ENCODE peak calls at places on chromosomes 16 and 17, in nine cellular contexts. One of them, this sample, is unnamed.

GRCh38 chr17:45686250-45686649 is 97.9 kb upstream of the CRHR1 start:
- DNase-seq in tibial nerve: no peak
- DNase-seq in trophoblast cell: no peak
- DNase-seq in esophagus squamous epithelium: no peak
- DNase-seq in upper lobe of right lung: no peak
- DNase-seq in psoas muscle: no peak
- DNase-seq in BJ: no peak
- DNase-seq in pancreas: no peak
- DNase-seq in CD4-positive, CD25-positive, alpha-beta regulatory T cell: no peak
- DNase-seq in this sample: no peak

GRCh38 chr16:49620158-49620867 is 235.6 kb downstream of the ZNF423 start:
- DNase-seq in psoas muscle: peak; percentile 93
- DNase-seq in esophagus squamous epithelium: no peak
- DNase-seq in trophoblast cell: peak; percentile 4
- DNase-seq in pancreas: peak; percentile 88
- DNase-seq in CD4-positive, CD25-positive, alpha-beta regulatory T cell: no peak
- DNase-seq in upper lobe of right lung: no peak
- DNase-seq in BJ: no peak
- DNase-seq in tibial nerve: peak; percentile 55
- DNase-seq in this sample: peak; percentile 29

GRCh38 chr16:88976359-88977027 is 514 bp downstream of the CBFA2T3 start:
- DNase-seq in upper lobe of right lung: no peak
- DNase-seq in tibial nerve: no peak
- DNase-seq in BJ: no peak
- DNase-seq in psoas muscle: no peak
- DNase-seq in trophoblast cell: no peak
- DNase-seq in esophagus squamous epithelium: no peak
- DNase-seq in CD4-positive, CD25-positive, alpha-beta regulatory T cell: no peak
- DNase-seq in pancreas: peak; percentile 62
- DNase-seq in this sample: no peak

GRCh38 chr17:75507712-75508111 is 7.6 kb downstream of the CASKIN2 start:
- DNase-seq in esophagus squamous epithelium: no peak
- DNase-seq in BJ: no peak
- DNase-seq in psoas muscle: no peak
- DNase-seq in upper lobe of right lung: no peak
- DNase-seq in tibial nerve: no peak
- DNase-seq in pancreas: no peak
- DNase-seq in CD4-positive, CD25-positive, alpha-beta regulatory T cell: no peak
- DNase-seq in trophoblast cell: no peak
- DNase-seq in this sample: no peak

GRCh38 chr16:49837673-49838360 is 18.1 kb downstream of the ZNF423 start:
- DNase-seq in pancreas: peak; percentile 17
- DNase-seq in esophagus squamous epithelium: no peak
- DNase-seq in CD4-positive, CD25-positive, alpha-beta regulatory T cell: no peak
- DNase-seq in trophoblast cell: no peak
- DNase-seq in tibial nerve: no peak
- DNase-seq in psoas muscle: no peak
- DNase-seq in upper lobe of right lung: no peak
- DNase-seq in BJ: no peak
- DNase-seq in this sample: no peak

GRCh38 chr16:23482778-23483177 is 27.5 kb downstream of the GGA2 start:
- DNase-seq in BJ: no peak
- DNase-seq in esophagus squamous epithelium: no peak
- DNase-seq in trophoblast cell: no peak
- DNase-seq in CD4-positive, CD25-positive, alpha-beta regulatory T cell: no peak
- DNase-seq in pancreas: no peak
- DNase-seq in upper lobe of right lung: no peak
- DNase-seq in psoas muscle: no peak
- DNase-seq in tibial nerve: no peak
- DNase-seq in this sample: no peak

GRCh38 chr17:79219208-79219935 is 144.7 kb downstream of the ENGASE start:
- DNase-seq in esophagus squamous epithelium: no peak
- DNase-seq in trophoblast cell: no peak
- DNase-seq in pancreas: no peak
- DNase-seq in BJ: no peak
- DNase-seq in upper lobe of right lung: no peak
- DNase-seq in CD4-positive, CD25-positive, alpha-beta regulatory T cell: no peak
- DNase-seq in tibial nerve: no peak
- DNase-seq in psoas muscle: no peak
- DNase-seq in this sample: no peak

GRCh38 chr16:2841606-2842339 is 11.7 kb downstream of the ZG16B start:
- DNase-seq in trophoblast cell: no peak
- DNase-seq in CD4-positive, CD25-positive, alpha-beta regulatory T cell: no peak
- DNase-seq in tibial nerve: no peak
- DNase-seq in psoas muscle: peak; percentile 44
- DNase-seq in pancreas: no peak
- DNase-seq in upper lobe of right lung: peak; percentile 57
- DNase-seq in esophagus squamous epithelium: no peak
- DNase-seq in BJ: no peak
- DNase-seq in this sample: no peak

DNA sequence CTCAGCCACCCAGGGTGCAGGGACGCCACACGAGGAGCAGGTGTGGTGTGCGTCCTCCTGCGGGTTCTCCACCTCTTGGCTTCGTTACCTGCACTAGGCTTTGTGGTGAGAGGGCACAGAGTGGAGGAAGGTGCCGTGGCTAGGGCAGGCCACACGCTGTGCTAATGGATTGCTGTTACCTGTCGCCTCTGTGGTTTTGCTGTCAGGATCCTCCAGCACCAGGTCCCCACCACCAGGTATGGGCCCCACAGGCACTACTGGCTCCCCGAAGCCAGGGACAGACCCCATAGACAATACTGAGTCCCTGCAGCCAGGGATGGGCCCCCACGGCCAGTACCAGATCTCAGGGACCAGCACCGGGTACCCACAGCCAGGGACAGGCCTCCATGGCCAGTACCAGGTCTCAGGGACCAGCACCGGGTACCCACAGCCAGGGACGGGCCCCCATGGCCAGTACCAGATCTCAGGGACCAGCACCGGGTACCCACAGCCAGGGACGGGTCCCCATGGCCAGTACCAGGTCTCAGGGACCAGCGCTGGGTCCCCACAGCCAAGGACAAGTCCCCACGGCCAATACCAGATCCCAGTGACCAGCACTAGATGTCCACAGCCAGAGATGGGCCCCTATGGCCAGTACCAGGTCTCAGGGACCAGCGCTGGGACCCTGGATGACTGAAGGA is 315.6 kb downstream of the SEC14L1 start:
- DNase-seq in upper lobe of right lung: no peak
- DNase-seq in CD4-positive, CD25-positive, alpha-beta regulatory T cell: peak; percentile 56
- DNase-seq in pancreas: no peak
- DNase-seq in BJ: no peak
- DNase-seq in tibial nerve: no peak
- DNase-seq in psoas muscle: no peak
- DNase-seq in trophoblast cell: no peak
- DNase-seq in esophagus squamous epithelium: no peak
- DNase-seq in this sample: no peak
- H3K4me3 ChIP-seq in upper lobe of right lung: peak overlapping the region; percentile 8
- H3K4me3 ChIP-seq in CD4-positive, CD25-positive, alpha-beta regulatory T cell: peak overlapping the region; percentile 81
- H3K4me3 ChIP-seq in pancreas: no peak overlapping the region
- H3K4me3 ChIP-seq in BJ: no peak overlapping the region
- H3K4me3 ChIP-seq in tibial nerve: no peak overlapping the region
- H3K4me3 ChIP-seq in psoas muscle: no peak overlapping the region
- H3K4me3 ChIP-seq in trophoblast cell: no peak overlapping the region
- H3K4me3 ChIP-seq in esophagus squamous epithelium: no peak overlapping the region
- H3K4me3 ChIP-seq in this sample: no peak overlapping the region

DNA sequence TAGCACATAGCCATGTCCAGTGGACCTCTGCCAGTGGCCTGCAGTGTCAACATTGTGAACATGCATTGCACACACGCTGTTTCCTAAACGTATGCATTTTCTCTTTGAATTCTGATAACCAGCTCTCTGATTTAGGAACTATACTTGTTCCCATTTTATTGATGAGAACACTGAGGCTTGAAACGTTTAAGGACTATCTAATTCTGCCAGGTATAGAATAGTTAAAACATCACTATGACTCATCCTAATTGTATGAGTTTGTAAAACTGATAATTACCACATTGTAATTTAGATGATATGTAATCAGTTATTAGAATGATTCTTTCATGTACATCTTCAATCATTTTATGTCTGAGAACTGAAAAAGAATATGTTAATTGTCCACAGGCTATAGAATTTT is 3.1 kb downstream of the BEAN1 start:
- DNase-seq in CD4-positive, CD25-positive, alpha-beta regulatory T cell: no peak
- DNase-seq in tibial nerve: no peak
- DNase-seq in upper lobe of right lung: no peak
- DNase-seq in pancreas: no peak
- DNase-seq in psoas muscle: no peak
- DNase-seq in esophagus squamous epithelium: no peak
- DNase-seq in trophoblast cell: no peak
- DNase-seq in BJ: no peak
- DNase-seq in this sample: no peak
- H3K27me3 ChIP-seq in CD4-positive, CD25-positive, alpha-beta regulatory T cell: peaks cover 33% of the 10 kb centered on the region
- H3K27me3 ChIP-seq in tibial nerve: peaks cover 55% of the 10 kb centered on the region
- H3K27me3 ChIP-seq in upper lobe of right lung: peaks cover 21% of the 10 kb centered on the region
- H3K27me3 ChIP-seq in pancreas: no peaks in the 10 kb centered on the region
- H3K27me3 ChIP-seq in psoas muscle: peaks cover 66% of the 10 kb centered on the region
- H3K27me3 ChIP-seq in esophagus squamous epithelium: peaks cover 71% of the 10 kb centered on the region
- H3K27me3 ChIP-seq in trophoblast cell: peaks cover 44% of the 10 kb centered on the region
- H3K27me3 ChIP-seq in BJ: peaks cover 46% of the 10 kb centered on the region
- H3K27me3 ChIP-seq in this sample: peaks cover 44% of the 10 kb centered on the region

GRCh38 chr17:38508570-38508950 is 80.3 kb downstream of the ARHGAP23 start:
- DNase-seq in upper lobe of right lung: no peak
- DNase-seq in tibial nerve: no peak
- DNase-seq in trophoblast cell: no peak
- DNase-seq in psoas muscle: peak; percentile 9
- DNase-seq in BJ: no peak
- DNase-seq in pancreas: no peak
- DNase-seq in CD4-positive, CD25-positive, alpha-beta regulatory T cell: no peak
- DNase-seq in esophagus squamous epithelium: no peak
- DNase-seq in this sample: no peak

GRCh38 chr17:38510424-38511125 is 82.3 kb downstream of the ARHGAP23 start:
- DNase-seq in esophagus squamous epithelium: no peak
- DNase-seq in upper lobe of right lung: no peak
- DNase-seq in CD4-positive, CD25-positive, alpha-beta regulatory T cell: no peak
- DNase-seq in trophoblast cell: peak; percentile 39
- DNase-seq in tibial nerve: no peak
- DNase-seq in psoas muscle: peak; percentile 53
- DNase-seq in pancreas: no peak
- DNase-seq in BJ: no peak
- DNase-seq in this sample: no peak

GRCh38 chr17:38507921-38508569 is 79.8 kb downstream of the ARHGAP23 start:
- DNase-seq in CD4-positive, CD25-positive, alpha-beta regulatory T cell: no peak
- DNase-seq in tibial nerve: no peak
- DNase-seq in pancreas: no peak
- DNase-seq in trophoblast cell: no peak
- DNase-seq in BJ: no peak
- DNase-seq in upper lobe of right lung: no peak
- DNase-seq in psoas muscle: no peak
- DNase-seq in esophagus squamous epithelium: no peak
- DNase-seq in this sample: no peak

GRCh38 chr17:38509772-38510423 is 81.6 kb downstream of the ARHGAP23 start:
- DNase-seq in trophoblast cell: no peak
- DNase-seq in CD4-positive, CD25-positive, alpha-beta regulatory T cell: no peak
- DNase-seq in pancreas: no peak
- DNase-seq in psoas muscle: peak; percentile 52
- DNase-seq in esophagus squamous epithelium: no peak
- DNase-seq in tibial nerve: no peak
- DNase-seq in BJ: no peak
- DNase-seq in upper lobe of right lung: no peak
- DNase-seq in this sample: no peak

DNA sequence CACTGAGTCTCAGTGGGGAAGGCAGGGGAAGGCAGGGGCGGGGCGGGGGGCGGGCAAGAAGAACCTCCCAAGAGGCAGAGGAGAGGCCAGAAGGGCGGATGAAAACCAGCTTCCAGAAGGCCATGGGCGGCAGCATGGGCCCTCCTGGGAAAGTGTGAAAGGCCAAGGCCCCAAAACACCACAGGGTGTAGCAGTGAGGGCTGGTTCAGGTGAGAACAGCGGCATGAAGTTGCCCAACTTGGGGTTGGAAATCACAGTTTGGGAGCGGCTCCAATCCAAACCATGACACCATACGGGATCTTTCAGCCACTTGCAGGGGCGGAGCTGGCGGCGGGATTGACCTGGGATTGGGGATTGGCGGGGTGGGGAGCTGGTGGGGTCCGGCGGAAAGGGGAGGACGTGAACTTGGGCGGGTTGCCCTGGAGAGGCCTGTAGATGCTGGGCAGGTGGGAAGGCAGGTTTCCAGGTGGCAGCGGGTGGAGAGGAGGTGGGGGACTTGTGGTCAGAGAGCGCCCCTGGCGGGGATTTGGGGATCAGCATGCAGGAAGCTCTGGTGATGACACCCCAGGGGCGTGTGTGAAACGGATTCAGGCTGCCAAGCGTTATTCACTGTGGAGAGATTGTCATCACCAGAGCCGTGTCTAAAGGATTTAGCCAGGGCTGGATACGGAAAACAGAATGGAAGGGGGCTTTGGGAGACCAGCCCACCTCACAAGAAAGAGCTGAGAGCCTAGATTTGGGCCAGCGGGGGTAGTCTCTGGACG is 80.9 kb downstream of the ARHGAP23 start:
- DNase-seq in CD4-positive, CD25-positive, alpha-beta regulatory T cell: peak; percentile 63
- DNase-seq in pancreas: peak; percentile 87
- DNase-seq in tibial nerve: peak; percentile 77
- DNase-seq in psoas muscle: peak; percentile 88
- DNase-seq in BJ: peak; percentile 56
- DNase-seq in trophoblast cell: peak; percentile 76
- DNase-seq in upper lobe of right lung: peak; percentile 82
- DNase-seq in esophagus squamous epithelium: no peak
- DNase-seq in this sample: peak; percentile 74
- H3K4me3 ChIP-seq in CD4-positive, CD25-positive, alpha-beta regulatory T cell: no peak overlapping the region
- H3K4me3 ChIP-seq in pancreas: no peak overlapping the region
- H3K4me3 ChIP-seq in tibial nerve: peak overlapping the region; percentile 23
- H3K4me3 ChIP-seq in psoas muscle: no peak overlapping the region
- H3K4me3 ChIP-seq in BJ: no peak overlapping the region
- H3K4me3 ChIP-seq in trophoblast cell: peak overlapping the region; percentile 54
- H3K4me3 ChIP-seq in upper lobe of right lung: no peak overlapping the region
- H3K4me3 ChIP-seq in esophagus squamous epithelium: no peak overlapping the region
- H3K4me3 ChIP-seq in this sample: no peak overlapping the region

GRCh38 chr17:63534078-63534570 is 11.0 kb downstream of the KCNH6 start:
- DNase-seq in BJ: no peak
- DNase-seq in psoas muscle: no peak
- DNase-seq in tibial nerve: no peak
- DNase-seq in upper lobe of right lung: no peak
- DNase-seq in trophoblast cell: no peak
- DNase-seq in esophagus squamous epithelium: no peak
- DNase-seq in CD4-positive, CD25-positive, alpha-beta regulatory T cell: no peak
- DNase-seq in pancreas: no peak
- DNase-seq in this sample: no peak

GRCh38 chr17:63533433-63534077 is 10.4 kb downstream of the KCNH6 start:
- DNase-seq in trophoblast cell: no peak
- DNase-seq in psoas muscle: no peak
- DNase-seq in upper lobe of right lung: no peak
- DNase-seq in tibial nerve: no peak
- DNase-seq in esophagus squamous epithelium: no peak
- DNase-seq in BJ: no peak
- DNase-seq in pancreas: no peak
- DNase-seq in CD4-positive, CD25-positive, alpha-beta regulatory T cell: no peak
- DNase-seq in this sample: no peak

GRCh38 chr17:63530557-63531021 is 7.4 kb downstream of the KCNH6 start:
- DNase-seq in BJ: no peak
- DNase-seq in upper lobe of right lung: no peak
- DNase-seq in trophoblast cell: no peak
- DNase-seq in pancreas: peak; percentile 42
- DNase-seq in CD4-positive, CD25-positive, alpha-beta regulatory T cell: no peak
- DNase-seq in esophagus squamous epithelium: no peak
- DNase-seq in tibial nerve: no peak
- DNase-seq in psoas muscle: peak; percentile 23
- DNase-seq in this sample: no peak

GRCh38 chr17:63529711-63530556 is 6.8 kb downstream of the KCNH6 start:
- DNase-seq in tibial nerve: no peak
- DNase-seq in pancreas: peak; percentile 50
- DNase-seq in BJ: no peak
- DNase-seq in psoas muscle: peak; percentile 42
- DNase-seq in upper lobe of right lung: no peak
- DNase-seq in trophoblast cell: no peak
- DNase-seq in CD4-positive, CD25-positive, alpha-beta regulatory T cell: no peak
- DNase-seq in esophagus squamous epithelium: no peak
- DNase-seq in this sample: no peak

DNA sequence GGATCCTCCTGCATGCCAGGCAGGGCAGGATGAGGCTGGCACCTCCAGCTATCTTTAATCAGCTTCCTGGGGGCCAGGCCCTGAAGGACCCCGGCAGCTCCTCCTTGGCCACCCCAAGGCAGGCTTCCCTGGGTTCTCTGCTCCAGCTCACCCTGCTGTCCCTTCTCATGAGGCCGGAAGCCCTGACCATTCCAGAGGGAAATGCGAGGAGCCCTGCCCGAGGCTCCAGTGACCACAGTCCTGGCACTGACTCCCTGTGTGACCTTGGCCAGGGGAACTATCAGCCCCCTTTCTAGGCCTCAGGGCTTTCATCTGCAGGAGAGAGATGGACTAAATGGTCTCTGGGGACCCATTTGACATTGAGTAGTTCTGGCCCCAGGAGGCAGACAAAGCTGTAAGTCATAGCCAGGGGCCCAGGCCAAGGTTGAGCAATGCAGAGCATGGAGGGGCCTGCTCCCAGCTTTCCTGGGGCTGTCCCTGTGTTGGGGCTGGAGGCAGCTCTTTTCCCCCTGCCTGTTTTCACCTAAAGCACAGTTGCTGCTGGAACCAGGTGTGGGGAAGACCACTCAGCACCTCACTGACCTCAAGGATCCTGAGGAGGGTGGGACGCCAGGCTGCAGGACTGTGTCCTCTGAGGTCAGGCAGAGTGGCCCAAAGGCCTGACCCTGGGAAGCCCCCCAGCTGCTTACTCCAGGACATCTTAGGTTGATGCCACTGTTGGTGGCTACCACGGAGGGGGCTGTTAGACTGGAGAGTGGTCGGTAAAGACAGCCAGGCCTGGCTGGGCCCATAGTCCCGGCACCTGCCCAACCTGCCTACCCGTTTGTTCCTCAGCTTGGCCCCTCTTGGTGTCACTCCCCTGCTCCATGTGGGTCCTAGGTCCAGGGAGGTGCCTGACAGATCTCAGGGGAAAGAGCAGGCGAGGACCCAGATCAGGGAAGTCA is 8.1 kb downstream of the KCNH6 start:
- DNase-seq in tibial nerve: no peak
- DNase-seq in upper lobe of right lung: no peak
- DNase-seq in psoas muscle: no peak
- DNase-seq in CD4-positive, CD25-positive, alpha-beta regulatory T cell: no peak
- DNase-seq in trophoblast cell: no peak
- DNase-seq in pancreas: peak; percentile 27
- DNase-seq in BJ: no peak
- DNase-seq in esophagus squamous epithelium: no peak
- DNase-seq in this sample: no peak
- H3K27me3 ChIP-seq in tibial nerve: peaks cover 2% of the 10 kb centered on the region
- H3K27me3 ChIP-seq in upper lobe of right lung: no peaks in the 10 kb centered on the region
- H3K27me3 ChIP-seq in psoas muscle: peaks cover 7% of the 10 kb centered on the region
- H3K27me3 ChIP-seq in CD4-positive, CD25-positive, alpha-beta regulatory T cell: no peaks in the 10 kb centered on the region
- H3K27me3 ChIP-seq in trophoblast cell: no peaks in the 10 kb centered on the region
- H3K27me3 ChIP-seq in pancreas: no peaks in the 10 kb centered on the region
- H3K27me3 ChIP-seq in BJ: no peaks in the 10 kb centered on the region
- H3K27me3 ChIP-seq in esophagus squamous epithelium: peaks cover 15% of the 10 kb centered on the region
- H3K27me3 ChIP-seq in this sample: no peaks in the 10 kb centered on the region